ENCODE peak calls at places on chromosomes 3 and 15, in four cellular contexts. One of them, this sample, is unnamed.

GRCh38 chr15:42344763-42345162 is 14.5 kb upstream of the CAPN3 start:
- DNase-seq in GM12878: no peak
- DNase-seq in K562: no peak
- DNase-seq in HepG2: no peak
- DNase-seq in this sample: no peak

GRCh38 chr3:150324825-150325224 is 83.3 kb upstream of the TSC22D2 start:
- DNase-seq in HepG2: no peak
- DNase-seq in GM12878: no peak
- DNase-seq in K562: no peak
- DNase-seq in this sample: no peak

GRCh38 chr15:78445875-78446274 is 7.9 kb downstream of the IREB2 start:
- DNase-seq in GM12878: no peak
- DNase-seq in K562: no peak
- DNase-seq in HepG2: no peak
- DNase-seq in this sample: no peak

GRCh38 chr3:183548262-183548769 is 7.2 kb downstream of the KLHL6 start:
- DNase-seq in K562: no peak
- DNase-seq in GM12878: no peak
- DNase-seq in HepG2: no peak
- DNase-seq in this sample: peak; percentile 30

GRCh38 chr15:67511606-67512005 is 9.3 kb upstream of the C15orf61 start:
- DNase-seq in GM12878: no peak
- DNase-seq in K562: no peak
- DNase-seq in HepG2: no peak
- DNase-seq in this sample: no peak

GRCh38 chr15:68511073-68511991 is 67.5 kb upstream of the CORO2B start:
- DNase-seq in GM12878: no peak
- DNase-seq in HepG2: no peak
- DNase-seq in K562: no peak
- DNase-seq in this sample: no peak

GRCh38 chr3:25441234-25441856 is 13.3 kb downstream of the RARB start:
- DNase-seq in K562: peak; percentile 72
- DNase-seq in HepG2: no peak
- DNase-seq in GM12878: no peak
- DNase-seq in this sample: peak; percentile 68

GRCh38 chr3:145899229-145899628 is 261.8 kb downstream of the PLOD2 start:
- DNase-seq in HepG2: no peak
- DNase-seq in K562: no peak
- DNase-seq in GM12878: no peak
- DNase-seq in this sample: no peak

GRCh38 chr3:185131602-185132256 is 21.1 kb downstream of the C3orf70 start:
- DNase-seq in K562: no peak
- DNase-seq in HepG2: peak; percentile 57
- DNase-seq in GM12878: no peak
- DNase-seq in this sample: no peak

GRCh38 chr3:190322604-190323240 is 476 bp upstream of the CLDN1 start:
- DNase-seq in K562: no peak
- DNase-seq in GM12878: no peak
- DNase-seq in HepG2: no peak
- DNase-seq in this sample: no peak

GRCh38 chr15:66581972-66582537 is 16.3 kb upstream of the LCTL start:
- DNase-seq in K562: no peak
- DNase-seq in GM12878: no peak
- DNase-seq in HepG2: peak; percentile 62
- DNase-seq in this sample: no peak

GRCh38 chr15:89442155-89442554 is 54.2 kb downstream of the RHCG start:
- DNase-seq in K562: no peak
- DNase-seq in HepG2: no peak
- DNase-seq in GM12878: no peak
- DNase-seq in this sample: no peak

GRCh38 chr15:41969851-41970431 is 2.4 kb downstream of the EHD4 start:
- DNase-seq in K562: no peak
- DNase-seq in GM12878: peak; percentile 88
- DNase-seq in HepG2: no peak
- DNase-seq in this sample: no peak

GRCh38 chr15:44794072-44794471 is 57.7 kb downstream of the TRIM69 start:
- DNase-seq in K562: no peak
- DNase-seq in HepG2: no peak
- DNase-seq in GM12878: no peak
- DNase-seq in this sample: no peak

GRCh38 chr15:44792715-44793114 is 56.4 kb downstream of the TRIM69 start:
- DNase-seq in K562: peak; percentile 37
- DNase-seq in GM12878: no peak
- DNase-seq in HepG2: no peak
- DNase-seq in this sample: no peak

GRCh38 chr15:44788748-44789147 is 52.4 kb downstream of the TRIM69 start:
- DNase-seq in HepG2: no peak
- DNase-seq in K562: no peak
- DNase-seq in GM12878: no peak
- DNase-seq in this sample: no peak

DNA sequence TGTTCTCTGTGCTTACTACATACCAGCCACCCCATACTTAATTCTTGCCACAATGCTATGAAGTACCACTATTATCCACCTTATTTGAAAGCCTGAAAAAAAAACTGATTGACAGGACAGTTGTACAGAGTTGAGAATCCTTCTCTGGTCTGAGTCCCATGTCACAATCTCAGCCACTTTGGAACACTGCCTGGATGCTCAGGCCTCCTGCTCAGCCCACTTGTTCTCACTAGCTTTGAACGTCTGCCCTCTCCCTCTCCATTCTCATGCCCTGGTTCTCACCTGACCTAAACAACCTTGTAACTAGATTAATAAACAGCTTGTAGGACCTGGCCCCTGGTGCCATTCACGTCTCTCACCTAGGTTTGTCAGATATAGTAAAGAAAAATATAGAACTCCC is 53.9 kb downstream of the TRIM69 start:
- DNase-seq in K562: no peak
- DNase-seq in GM12878: no peak
- DNase-seq in HepG2: no peak
- DNase-seq in this sample: no peak
- TF ChIP-seq NR2C2 in K562: no peak
- TF ChIP-seq NR2C2 in GM12878: no peak
- TF ChIP-seq NR2C2 in HepG2: no peak
- TF ChIP-seq NR2C2 in this sample: no peak

GRCh38 chr3:37934631-37935289 is 55.8 kb upstream of the VILL start:
- DNase-seq in K562: no peak
- DNase-seq in HepG2: no peak
- DNase-seq in GM12878: no peak
- DNase-seq in this sample: no peak

GRCh38 chr3:37938011-37938410 is 52.6 kb upstream of the VILL start:
- DNase-seq in GM12878: no peak
- DNase-seq in K562: no peak
- DNase-seq in HepG2: no peak
- DNase-seq in this sample: no peak

GRCh38 chr3:37935290-37935668 is 55.3 kb upstream of the VILL start:
- DNase-seq in GM12878: no peak
- DNase-seq in HepG2: peak; percentile 71
- DNase-seq in K562: no peak
- DNase-seq in this sample: no peak

GRCh38 chr3:37935756-37936666 is 54.6 kb upstream of the VILL start:
- DNase-seq in GM12878: no peak
- DNase-seq in K562: no peak
- DNase-seq in HepG2: peak; percentile 98
- DNase-seq in this sample: no peak

DNA sequence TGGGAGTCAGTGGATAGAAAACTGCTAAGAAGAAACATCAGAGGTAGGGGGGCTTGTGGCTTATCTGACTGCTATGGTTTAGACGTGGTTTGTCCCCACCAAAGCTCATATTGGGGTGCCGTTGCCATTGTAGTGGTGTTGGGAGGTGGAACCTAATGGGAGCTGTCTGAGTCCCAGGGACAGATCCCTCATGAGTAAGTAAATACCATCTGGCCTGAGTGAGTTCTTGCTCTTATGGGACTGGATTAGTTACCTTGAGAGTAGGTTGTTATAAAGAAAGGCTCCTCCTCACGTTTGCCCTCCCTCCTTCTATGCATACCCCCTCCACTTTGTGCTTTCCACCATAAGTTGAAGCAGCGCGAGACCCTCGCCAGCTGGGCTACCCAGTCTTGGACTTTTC is 53.4 kb upstream of the VILL start:
- DNase-seq in HepG2: no peak
- DNase-seq in K562: no peak
- DNase-seq in GM12878: no peak
- DNase-seq in this sample: no peak
- TF ChIP-seq NR2C2 in HepG2: no peak
- TF ChIP-seq NR2C2 in K562: no peak
- TF ChIP-seq NR2C2 in GM12878: no peak
- TF ChIP-seq NR2C2 in this sample: no peak

GRCh38 chr3:158672293-158673176 is at the start of gene LXN:
- DNase-seq in K562: peak; percentile 25
- DNase-seq in HepG2: peak; percentile 3
- DNase-seq in GM12878: peak; percentile 56
- DNase-seq in this sample: peak; percentile 95
- TF ChIP-seq NR2C2 in K562: no peak
- TF ChIP-seq NR2C2 in HepG2: no peak
- TF ChIP-seq NR2C2 in GM12878: no peak
- TF ChIP-seq NR2C2 in this sample: no peak

DNA sequence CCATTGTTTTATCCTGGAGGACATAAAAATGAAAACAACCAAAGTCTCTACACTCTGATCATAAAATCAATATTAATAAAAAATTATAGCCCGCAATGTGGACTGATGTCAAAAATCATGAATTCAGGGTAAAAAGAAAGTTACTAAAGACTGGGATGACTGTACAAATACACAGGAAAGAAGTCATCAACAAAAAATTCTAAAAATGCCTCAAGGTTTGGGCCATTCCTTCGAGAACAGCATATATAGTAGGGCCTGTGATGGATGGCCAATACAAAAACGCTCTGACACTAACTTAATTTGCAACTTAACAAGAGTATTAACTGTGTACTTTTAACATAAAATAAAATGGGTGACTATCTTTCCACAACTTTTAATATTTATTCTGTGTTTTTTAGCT is 76.8 kb downstream of the THBS1 start:
- DNase-seq in GM12878: no peak
- DNase-seq in HepG2: no peak
- DNase-seq in K562: no peak
- DNase-seq in this sample: no peak
- TF ChIP-seq NR2C2 in GM12878: no peak
- TF ChIP-seq NR2C2 in HepG2: no peak
- TF ChIP-seq NR2C2 in K562: no peak
- TF ChIP-seq NR2C2 in this sample: no peak

GRCh38 chr3:168096210-168096795 is 579 bp upstream of the GOLIM4 start:
- DNase-seq in K562: peak; percentile 44
- DNase-seq in GM12878: peak; percentile 56
- DNase-seq in HepG2: peak; percentile 87
- DNase-seq in this sample: peak; percentile 21
- TF ChIP-seq NR2C2 in K562: no peak
- TF ChIP-seq NR2C2 in GM12878: no peak
- TF ChIP-seq NR2C2 in HepG2: peak; percentile 29
- TF ChIP-seq NR2C2 in this sample: no peak

GRCh38 chr3:141530133-141530768 is 43.4 kb downstream of the RASA2 start:
- DNase-seq in HepG2: no peak
- DNase-seq in K562: no peak
- DNase-seq in GM12878: no peak
- DNase-seq in this sample: no peak
- TF ChIP-seq NR2C2 in HepG2: no peak
- TF ChIP-seq NR2C2 in K562: no peak
- TF ChIP-seq NR2C2 in GM12878: no peak
- TF ChIP-seq NR2C2 in this sample: no peak

DNA sequence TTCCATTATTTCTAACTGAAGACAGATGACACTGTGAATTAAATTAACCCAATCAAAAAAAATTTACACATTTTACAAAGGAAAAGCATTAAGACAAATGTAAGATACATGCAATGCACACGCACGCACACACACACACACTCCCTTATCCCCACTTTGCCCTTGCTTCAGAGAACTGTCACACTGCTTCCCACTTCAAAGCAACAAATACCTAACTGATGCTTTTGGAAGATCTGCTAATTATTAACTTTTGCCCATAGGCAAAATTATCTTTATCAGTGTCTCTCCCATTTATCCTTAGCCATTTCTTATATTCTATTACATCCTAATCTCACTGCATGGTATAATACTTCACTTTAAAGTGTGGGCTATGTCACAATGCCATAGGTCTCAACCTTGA is 60.3 kb downstream of the SETD2 start:
- DNase-seq in K562: no peak
- DNase-seq in HepG2: peak; percentile 74
- DNase-seq in GM12878: no peak
- DNase-seq in this sample: no peak
- TF ChIP-seq NR2C2 in K562: no peak
- TF ChIP-seq NR2C2 in HepG2: no peak
- TF ChIP-seq NR2C2 in GM12878: no peak
- TF ChIP-seq NR2C2 in this sample: no peak

GRCh38 chr3:83934208-83935150 is 1024.3 kb upstream of the CADM2 start:
- DNase-seq in GM12878: peak; percentile 5
- DNase-seq in HepG2: peak; percentile 4
- DNase-seq in K562: no peak
- DNase-seq in this sample: no peak
- TF ChIP-seq NR2C2 in GM12878: no peak
- TF ChIP-seq NR2C2 in HepG2: no peak
- TF ChIP-seq NR2C2 in K562: no peak
- TF ChIP-seq NR2C2 in this sample: no peak

This sample was measured in WTC11.